ENCODE peak calls at places on chromosomes 5 and 9, in seven cellular contexts. J is stomach, S is skeletal muscle cell, F is mammary epithelial cell, Q is HCT116, N is BJ, B is caudate nucleus. Y is an unnamed sample.

GRCh38 chr9:134491856-134492255 is 149.7 kb upstream of the COL5A1 start:
- DNase-seq in N (no peak), J (no peak), B (no peak), F (no peak), Q (no peak), S (no peak), Y (no peak)

GRCh38 chr5:93072831-93073459 is 508.1 kb downstream of the NR2F1-AS1 start:
- DNase-seq in Q (no peak), B (no peak), S (no peak), N (no peak), J (no peak), F (peak), Y (no peak)

GRCh38 chr5:30752015-30752414 is 441.5 kb upstream of the CDH6 start:
- DNase-seq in B (no peak), N (no peak), Q (no peak), F (no peak), J (no peak), S (no peak), Y (no peak)

GRCh38 chr9:116901260-116901659 is 214.2 kb downstream of the TRIM32 start:
- DNase-seq in J (no peak), N (peak), S (no peak), F (peak), Q (no peak), B (no peak), Y (no peak)

GRCh38 chr5:97043511-97043910 is 98.9 kb downstream of the LIX1 start:
- DNase-seq in S (no peak), B (no peak), N (no peak), F (no peak), Q (no peak), J (no peak), Y (peak)

GRCh38 chr5:172185096-172185461 is 2.9 kb downstream of the STK10 start:
- DNase-seq in N (no peak), S (no peak), Q (no peak), F (no peak), J (no peak), B (no peak), Y (no peak)

GRCh38 chr5:67244345-67244793 is 47.8 kb upstream of the CD180 start:
- DNase-seq in B (no peak), S (no peak), Q (no peak), F (no peak), J (no peak), N (no peak), Y (no peak)

GRCh38 chr5:103441523-103441922 is 121.1 kb downstream of the NUDT12 start:
- DNase-seq in N (no peak), B (no peak), Q (no peak), J (no peak), F (no peak), S (no peak), Y (no peak)

GRCh38 chr9:90249094-90249493 is 393.5 kb downstream of the DIRAS2 start:
- DNase-seq in B (no peak), S (no peak), J (no peak), F (no peak), N (no peak), Q (no peak), Y (no peak)

GRCh38 chr5:133612021-133612860 is at the start of gene FSTL4:
- DNase-seq in J (peak), F (peak), S (no peak), Q (no peak), N (no peak), B (peak), Y (peak)

GRCh38 chr9:132797861-132798659 is 80.0 kb downstream of the AK8 start:
- DNase-seq in N (no peak), S (no peak), J (no peak), F (no peak), Q (no peak), B (no peak), Y (no peak)

GRCh38 chr5:178162481-178162880 is 8.8 kb upstream of the NHP2 start:
- DNase-seq in Q (no peak), F (no peak), N (no peak), S (no peak), J (no peak), B (no peak), Y (no peak)

GRCh38 chr5:181054871-181055494 is 14.9 kb downstream of the BTNL9 start:
- DNase-seq in Q (no peak), S (no peak), B (no peak), N (no peak), J (no peak), F (no peak), Y (no peak)

GRCh38 chr5:39100851-39101396 is 26.7 kb upstream of the RICTOR start:
- DNase-seq in F (peak), Q (no peak), B (no peak), S (peak), J (no peak), N (peak), Y (no peak)

GRCh38 chr9:4382722-4383317 is 83.0 kb upstream of the GLIS3 start:
- DNase-seq in Q (peak), J (no peak), B (no peak), N (no peak), S (no peak), F (peak), Y (peak)

GRCh38 chr5:115778417-115778816 is 38.0 kb downstream of the CDO1 start:
- DNase-seq in B (no peak), N (no peak), Q (no peak), J (no peak), S (no peak), F (no peak), Y (no peak)

GRCh38 chr9:2227468-2227867 is 212.3 kb downstream of the SMARCA2 start:
- DNase-seq in J (no peak), N (no peak), B (no peak), F (no peak), Q (no peak), S (peak), Y (no peak)

GRCh38 chr5:15601274-15601673 is 101.3 kb downstream of the FBXL7 start:
- DNase-seq in Q (no peak), N (no peak), S (no peak), F (no peak), B (no peak), J (no peak), Y (no peak)

GRCh38 chr9:112308576-112308975 is 24.8 kb downstream of the PTBP3 start:
- DNase-seq in Q (no peak), B (no peak), S (no peak), N (no peak), F (no peak), J (no peak), Y (no peak)

GRCh38 chr5:148248894-148249293 is 10.6 kb downstream of the MARCOL start:
- DNase-seq in F (peak), S (no peak), B (no peak), N (no peak), Q (no peak), J (no peak), Y (no peak)

GRCh38 chr5:180637962-180638680 is 11.3 kb downstream of the FLT4 start:
- DNase-seq in B (no peak), Q (no peak), N (no peak), F (no peak), S (no peak), J (no peak), Y (no peak)

GRCh38 chr5:131163315-131164119 is 1.5 kb downstream of the HINT1 start:
- DNase-seq in J (no peak), F (peak), B (no peak), Q (no peak), N (no peak), S (no peak), Y (no peak)

GRCh38 chr5:168865973-168866372 is 286.8 kb upstream of the PANK3 start:
- DNase-seq in Q (no peak), N (no peak), S (no peak), B (no peak), F (no peak), J (no peak), Y (peak)

GRCh38 chr9:75866273-75866871 is 24.1 kb upstream of the PCSK5 start:
- DNase-seq in J (peak), N (no peak), F (peak), S (peak), B (no peak), Q (peak), Y (peak)

GRCh38 chr9:119959846-119960545 is 590.8 kb upstream of the BRINP1 start:
- DNase-seq in N (no peak), B (no peak), F (no peak), S (no peak), Q (no peak), J (no peak), Y (peak)

GRCh38 chr5:157740211-157740610 is 3.3 kb upstream of the LSM11 start:
- DNase-seq in B (no peak), F (peak), S (no peak), J (no peak), Q (peak), N (no peak), Y (peak)

GRCh38 chr9:93708987-93709302 is 132.6 kb downstream of the PHF2 start:
- DNase-seq in N (no peak), Q (no peak), J (no peak), F (no peak), B (no peak), S (no peak), Y (no peak)

GRCh38 chr5:158899201-158899600 is 200.5 kb downstream of the EBF1 start:
- DNase-seq in B (no peak), J (no peak), N (no peak), S (no peak), F (no peak), Q (no peak), Y (no peak)

GRCh38 chr9:136728548-136729123 is 14.1 kb downstream of the LCN10 start:
- DNase-seq in J (no peak), B (no peak), S (no peak), F (peak), N (no peak), Q (no peak), Y (peak)

GRCh38 chr9:97487107-97487506 is 14.4 kb upstream of the TMOD1 start:
- DNase-seq in J (no peak), F (peak), Q (no peak), N (no peak), B (no peak), S (no peak), Y (no peak)

GRCh38 chr5:54844905-54845566 is 140.4 kb downstream of the ESM1 start:
- DNase-seq in S (peak), Q (peak), J (no peak), B (no peak), F (peak), N (no peak), Y (peak)

Y was measured in cerebellar cortex.